ENCODE peak calls at places on chromosomes 7 and 10, in four cellular contexts. One of them, this sample, is unnamed.

GRCh38 chr7:128302110-128302509 is 41.6 kb downstream of the RBM28 start:
- DNase-seq in cardiac fibroblast: no peak
- DNase-seq in GM10248: no peak
- DNase-seq in iPS-NIHi11: no peak
- DNase-seq in this sample: no peak

GRCh38 chr10:110516815-110517492 is 19.2 kb downstream of the DUSP5 start:
- DNase-seq in iPS-NIHi11: no peak
- DNase-seq in cardiac fibroblast: no peak
- DNase-seq in GM10248: no peak
- DNase-seq in this sample: no peak

GRCh38 chr7:137820156-137820555 is 26.6 kb downstream of the DGKI start:
- DNase-seq in GM10248: no peak
- DNase-seq in iPS-NIHi11: no peak
- DNase-seq in cardiac fibroblast: no peak
- DNase-seq in this sample: no peak

GRCh38 chr10:126669188-126669587 is 1.3 kb downstream of the C10orf90 start:
- DNase-seq in cardiac fibroblast: no peak
- DNase-seq in GM10248: no peak
- DNase-seq in iPS-NIHi11: no peak
- DNase-seq in this sample: no peak

GRCh38 chr7:142807855-142808460 is 37.2 kb downstream of the PRSS2 start:
- DNase-seq in GM10248: no peak
- DNase-seq in iPS-NIHi11: no peak
- DNase-seq in cardiac fibroblast: no peak
- DNase-seq in this sample: no peak

GRCh38 chr10:44325157-44325556 is 59.7 kb downstream of the CXCL12 start:
- DNase-seq in cardiac fibroblast: no peak
- DNase-seq in GM10248: no peak
- DNase-seq in iPS-NIHi11: no peak
- DNase-seq in this sample: no peak

GRCh38 chr10:74677951-74678350 is 148.4 kb upstream of the KAT6B start:
- DNase-seq in cardiac fibroblast: no peak
- DNase-seq in GM10248: peak
- DNase-seq in iPS-NIHi11: no peak
- DNase-seq in this sample: no peak

GRCh38 chr7:128672927-128673517 is 930 bp downstream of the GARIN1A start:
- DNase-seq in iPS-NIHi11: peak
- DNase-seq in cardiac fibroblast: peak
- DNase-seq in GM10248: peak
- DNase-seq in this sample: peak

GRCh38 chr10:5665380-5666323 is 743 bp downstream of the ASB13 start:
- DNase-seq in cardiac fibroblast: peak
- DNase-seq in iPS-NIHi11: no peak
- DNase-seq in GM10248: no peak
- DNase-seq in this sample: no peak

GRCh38 chr10:110724116-110724701 is 80.1 kb downstream of the RBM20 start:
- DNase-seq in cardiac fibroblast: no peak
- DNase-seq in GM10248: peak
- DNase-seq in iPS-NIHi11: no peak
- DNase-seq in this sample: no peak

GRCh38 chr7:82729172-82730030 is 285.8 kb upstream of the CACNA2D1 start:
- DNase-seq in iPS-NIHi11: peak
- DNase-seq in cardiac fibroblast: peak
- DNase-seq in GM10248: peak
- DNase-seq in this sample: no peak

GRCh38 chr10:114304566-114305421 is 65.7 kb downstream of the VWA2 start:
- DNase-seq in cardiac fibroblast: no peak
- DNase-seq in GM10248: peak
- DNase-seq in iPS-NIHi11: peak
- DNase-seq in this sample: no peak

GRCh38 chr10:119811122-119811521 is 61.5 kb downstream of the MCMBP start:
- DNase-seq in GM10248: no peak
- DNase-seq in cardiac fibroblast: no peak
- DNase-seq in iPS-NIHi11: no peak
- DNase-seq in this sample: no peak